ENCODE peak calls at places on chromosomes 7 and 10, in six cellular contexts. J is astrocyte; W is body of pancreas; V is K562; K is IMR-90; X is CD8-positive, alpha-beta T cell. P is an unnamed sample.
A peak's percentile ranks its signal among the peaks of the same experiment; 100 is the strongest.

GRCh38 chr7:24920702-24921679 is 59.0 kb downstream of the OSBPL3 start:
- DNase-seq in J (no peak), W (peak; percentile 36), V (peak; percentile 27), K (no peak), X (no peak), P (no peak)

GRCh38 chr10:5071411-5072198 is 22.6 kb upstream of the AKR1C3 start:
- DNase-seq in J (peak; percentile 88), W (peak; percentile 83), V (peak; percentile 81), K (peak; percentile 63), X (no peak), P (no peak)

GRCh38 chr7:98294326-98294725 is 12.8 kb downstream of the BRI3 start:
- DNase-seq in J (no peak), W (no peak), V (no peak), K (no peak), X (no peak), P (no peak)

GRCh38 chr10:92181575-92181974 is 109.3 kb downstream of the CPEB3 start:
- DNase-seq in J (no peak), W (no peak), V (no peak), K (no peak), X (no peak), P (no peak)

GRCh38 chr10:59354434-59354833 is 7.9 kb downstream of the FAM13C start:
- DNase-seq in J (no peak), W (no peak), V (no peak), K (no peak), X (no peak), P (no peak)

GRCh38 chr10:43125274-43125845 is 12.9 kb upstream of the CSGALNACT2 start:
- DNase-seq in J (no peak), W (no peak), V (no peak), K (no peak), X (no peak), P (no peak)

GRCh38 chr7:157932498-157933218 is 595.9 kb downstream of the DNAJB6 start:
- DNase-seq in J (no peak), W (no peak), V (no peak), K (no peak), X (no peak), P (no peak)

GRCh38 chr7:159192761-159193453 is 48.2 kb upstream of the VIPR2 start:
- DNase-seq in J (no peak), W (no peak), V (no peak), K (no peak), X (no peak), P (no peak)

GRCh38 chr10:43105793-43106158 is 28.9 kb downstream of the RET start:
- DNase-seq in J (no peak), W (no peak), V (no peak), K (no peak), X (no peak), P (no peak)

GRCh38 chr7:139655305-139655704 is 122.5 kb downstream of the HIPK2 start:
- DNase-seq in J (no peak), W (no peak), V (no peak), K (no peak), X (no peak), P (no peak)

GRCh38 chr7:47327698-47328391 is 254.1 kb downstream of the TNS3 start:
- DNase-seq in J (peak; percentile 79), W (peak; percentile 66), V (no peak), K (peak; percentile 81), X (no peak), P (peak; percentile 74)

GRCh38 chr10:52649471-52649870 is 123.1 kb downstream of the MBL2 start:
- DNase-seq in J (no peak), W (no peak), V (no peak), K (no peak), X (no peak), P (no peak)

GRCh38 chr10:84424731-84425165 is 96.4 kb downstream of the CCSER2 start:
- DNase-seq in J (peak; percentile 98), W (peak; percentile 70), V (no peak), K (peak; percentile 98), X (no peak), P (peak; percentile 63)

GRCh38 chr7:148620749-148621372 is 30.3 kb downstream of the C7orf33 start:
- DNase-seq in J (no peak), W (no peak), V (no peak), K (no peak), X (no peak), P (peak; percentile 72)

GRCh38 chr10:119769886-119770285 is 44.0 kb downstream of the INPP5F start:
- DNase-seq in J (peak; percentile 75), W (no peak), V (no peak), K (peak; percentile 80), X (no peak), P (no peak)

GRCh38 chr7:70952311-70952710 is 179.6 kb upstream of the GALNT17 start:
- DNase-seq in J (no peak), W (no peak), V (no peak), K (no peak), X (no peak), P (no peak)

GRCh38 chr7:113199841-113200240 is 81.5 kb upstream of the SMIM30 start:
- DNase-seq in J (peak; percentile 61), W (no peak), V (no peak), K (peak; percentile 82), X (no peak), P (no peak)

GRCh38 chr7:25122373-25122772 is 2.7 kb downstream of the CYCS start:
- DNase-seq in J (peak; percentile 46), W (no peak), V (no peak), K (peak; percentile 75), X (no peak), P (no peak)

GRCh38 chr7:129423700-129424410 is 10.4 kb upstream of the STRIP2 start:
- DNase-seq in J (peak; percentile 10), W (no peak), V (peak; percentile 72), K (peak; percentile 25), X (no peak), P (no peak)

GRCh38 chr7:30062587-30062986 is 34.4 kb downstream of the PLEKHA8 start:
- DNase-seq in J (no peak), W (no peak), V (peak; percentile 57), K (peak; percentile 56), X (no peak), P (no peak)

GRCh38 chr7:44064791-44065430 is 456 bp downstream of the PGAM2 start:
- DNase-seq in J (no peak), W (no peak), V (no peak), K (no peak), X (no peak), P (peak; percentile 50)

GRCh38 chr7:106895246-106895864 is 30.3 kb downstream of the PIK3CG start:
- DNase-seq in J (no peak), W (no peak), V (no peak), K (no peak), X (no peak), P (no peak)

GRCh38 chr7:149433124-149433523 is 27.7 kb downstream of the ZNF777 start:
- DNase-seq in J (no peak), W (no peak), V (no peak), K (no peak), X (no peak), P (no peak)

GRCh38 chr7:112018305-112019030 is 187.7 kb downstream of the DOCK4 start:
- DNase-seq in J (no peak), W (no peak), V (no peak), K (no peak), X (no peak), P (no peak)

GRCh38 chr10:5446390-5446926 is 34.1 kb downstream of the NET1 start:
- DNase-seq in J (peak; percentile 68), W (peak; percentile 97), V (peak; percentile 97), K (peak; percentile 84), X (peak; percentile 71), P (peak; percentile 97)

GRCh38 chr10:7161484-7162283 is 249.2 kb downstream of the SFMBT2 start:
- DNase-seq in J (peak; percentile 23), W (no peak), V (no peak), K (no peak), X (no peak), P (no peak)

GRCh38 chr7:95545007-95545615 is 51.2 kb downstream of the PDK4 start:
- DNase-seq in J (peak; percentile 47), W (peak; percentile 71), V (no peak), K (peak; percentile 65), X (no peak), P (no peak)

GRCh38 chr10:90604636-90605035 is 253.2 kb downstream of the HTR7 start:
- DNase-seq in J (peak; percentile 12), W (no peak), V (no peak), K (no peak), X (no peak), P (no peak)

GRCh38 chr10:87886635-87887034 is 23.2 kb downstream of the PTEN start:
- DNase-seq in J (no peak), W (no peak), V (no peak), K (no peak), X (no peak), P (no peak)

GRCh38 chr7:114264029-114264428 is 150.6 kb upstream of the FOXP2 start:
- DNase-seq in J (peak; percentile 14), W (no peak), V (no peak), K (peak; percentile 15), X (no peak), P (no peak)

GRCh38 chr10:98010939-98011685 is 19.3 kb downstream of the CRTAC1 start:
- DNase-seq in J (no peak), W (no peak), V (no peak), K (no peak), X (no peak), P (no peak)

DNA sequence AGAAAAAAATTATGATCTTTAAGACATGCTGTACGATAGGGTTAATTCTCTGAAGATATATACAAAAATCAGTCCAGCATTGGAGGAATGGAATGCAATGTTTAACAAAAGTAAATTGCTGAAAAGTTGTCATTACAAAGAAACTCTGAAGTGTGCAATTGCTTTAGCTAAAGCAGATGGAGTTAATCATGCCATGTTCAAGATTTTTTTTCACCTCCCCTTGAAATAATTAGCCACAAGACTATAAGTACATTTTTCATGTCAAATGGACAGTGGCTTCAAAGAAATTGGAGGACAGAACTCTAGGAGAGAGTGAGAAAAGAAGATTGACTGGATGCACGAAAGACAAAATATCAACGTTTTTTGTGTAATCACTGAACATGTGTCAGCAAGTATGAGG is 63.1 kb upstream of the MEOX2 start:
- DNase-seq in J (no peak), W (no peak), V (no peak), K (no peak), X (no peak), P (no peak)
- H3K4me1 ChIP-seq in J (peaks cover 5% of the 10 kb centered on the region), W (no peaks in the 10 kb centered on the region), V (no peaks in the 10 kb centered on the region), K (no peaks in the 10 kb centered on the region), X (no peaks in the 10 kb centered on the region), P (no peaks in the 10 kb centered on the region)

GRCh38 chr7:143185551-143185950 is 2.3 kb downstream of the TAS2R39 start:
- DNase-seq in J (no peak), W (no peak), V (no peak), K (no peak), X (no peak), P (no peak)
- H3K4me3 ChIP-seq in J (no peak overlapping the region), W (no peak overlapping the region), V (no peak overlapping the region), K (no peak overlapping the region), X (no peak overlapping the region), P (no peak overlapping the region)

DNA sequence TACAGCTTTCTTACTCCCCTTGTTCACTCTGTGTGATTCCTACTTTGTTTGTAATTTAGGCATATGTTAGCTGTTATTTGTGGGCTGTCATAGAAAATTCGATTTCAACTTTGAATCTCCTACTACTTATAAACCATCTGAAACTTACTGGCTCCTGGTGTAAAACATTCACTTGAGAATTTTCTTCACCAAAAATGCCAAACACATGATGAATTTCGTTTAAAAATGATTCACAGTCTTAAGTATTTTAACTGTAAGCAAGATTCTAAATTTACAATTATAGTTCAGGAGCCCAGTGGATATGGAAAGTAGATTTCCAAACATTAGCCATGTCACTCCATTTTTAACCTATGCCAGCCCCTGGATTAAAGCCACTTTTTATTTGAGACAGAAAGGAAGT is 3.1 kb downstream of the CPED1 start:
- DNase-seq in J (peak; percentile 79), W (no peak), V (no peak), K (peak; percentile 90), X (no peak), P (no peak)
- H3K27ac ChIP-seq in J (peak overlapping the region; percentile 69), W (no peak overlapping the region), V (peak overlapping the region; percentile 78), K (no peak overlapping the region), X (no peak overlapping the region), P (peak overlapping the region; percentile 100)

GRCh38 chr10:72336259-72337038 is 18.3 kb downstream of the DNAJB12 start:
- DNase-seq in J (no peak), W (peak; percentile 90), V (no peak), K (no peak), X (no peak), P (no peak)
- H3K4me1 ChIP-seq in J (peaks cover 49% of the 10 kb centered on the region), W (peaks cover 67% of the 10 kb centered on the region), V (peaks cover 4% of the 10 kb centered on the region), K (peaks cover 22% of the 10 kb centered on the region), X (peaks cover 59% of the 10 kb centered on the region), P (peaks cover 21% of the 10 kb centered on the region)